ENCODE peak calls at places on chromosomes 2 and 18, in six cellular contexts. R is activated gamma-delta T cell treated with Interleukin-2 at 50 U/mL for 16 hours; X is stimulated activated CD4-positive, alpha-beta T cell treated with anti-CD3 and anti-CD28 coated beads, Interleukin-2, amount 100 ng/mL, for 48 hours; S is right cardiac atrium; F is H54; T is germinal center. D is an unnamed sample.

GRCh38 chr2:213232649-213233437 is 51.4 kb upstream of the SPAG16 start:
- DNase-seq in T (peak), F (no peak), S (no peak), X (no peak), R (peak), D (peak)

GRCh38 chr2:109138449-109138848 is 9.4 kb downstream of the SH3RF3 start:
- DNase-seq in F (no peak), S (no peak), X (no peak), T (no peak), R (no peak), D (no peak)

GRCh38 chr2:20224716-20225293 is at the start of gene SDC1:
- DNase-seq in S (peak), T (peak), R (no peak), X (no peak), F (peak), D (no peak)

GRCh38 chr2:57080035-57080434 is 896.2 kb downstream of the CCDC85A start:
- DNase-seq in S (no peak), R (no peak), T (no peak), X (no peak), F (no peak), D (no peak)

GRCh38 chr2:236156095-236156859 is 11.9 kb downstream of the GBX2 start:
- DNase-seq in S (peak), X (no peak), R (no peak), T (no peak), F (no peak), D (no peak)

GRCh38 chr2:101344173-101344572 is 35.7 kb upstream of the RNF149 start:
- DNase-seq in S (no peak), R (no peak), F (no peak), T (no peak), X (no peak), D (no peak)

GRCh38 chr2:85843543-85843942 is 45.2 kb downstream of the ST3GAL5 start:
- DNase-seq in S (no peak), R (no peak), F (no peak), T (peak), X (no peak), D (peak)

GRCh38 chr18:78769502-78770113 is 210.0 kb upstream of the SALL3 start:
- DNase-seq in X (no peak), F (no peak), S (no peak), T (no peak), R (no peak), D (no peak)

GRCh38 chr18:3655637-3656050 is 205.7 kb downstream of the TGIF1 start:
- DNase-seq in S (no peak), F (no peak), T (no peak), R (no peak), X (no peak), D (no peak)

GRCh38 chr2:134146620-134147019 is 107.3 kb upstream of the MGAT5 start:
- DNase-seq in X (no peak), S (no peak), R (no peak), F (no peak), T (no peak), D (no peak)

GRCh38 chr18:50203801-50204604 is 9.1 kb upstream of the MYO5B start:
- DNase-seq in S (no peak), X (peak), R (no peak), T (no peak), F (peak), D (no peak)

GRCh38 chr2:55954306-55955035 is 30.9 kb upstream of the EFEMP1 start:
- DNase-seq in T (no peak), X (no peak), S (no peak), R (no peak), F (no peak), D (no peak)

GRCh38 chr2:168518555-168519066 is 62.5 kb downstream of the CERS6 start:
- DNase-seq in T (no peak), F (peak), R (no peak), X (no peak), S (no peak), D (no peak)

GRCh38 chr2:26770986-26771586 is 7.0 kb downstream of the SLC35F6 start:
- DNase-seq in R (no peak), X (no peak), S (peak), T (no peak), F (no peak), D (peak)

D was measured in NAMALWA.